ENCODE peak calls at places on chromosomes 2 and 18, in nine cellular contexts. D is AG09309, V is lower leg skin, E is pancreas, T is breast epithelium, M is body of pancreas, O is PC-3, F is MM.1S, K is brain microvascular endothelial cell. N is an unnamed sample.

GRCh38 chr2:233418052-233418760 is 63.9 kb downstream of the DGKD start:
- DNase-seq in M (no peak), T (no peak), D (no peak), K (no peak), O (peak), V (no peak), E (no peak), F (peak), N (no peak)

GRCh38 chr18:6648581-6648980 is 80.9 kb upstream of the ARHGAP28 start:
- DNase-seq in M (no peak), D (no peak), F (no peak), V (no peak), K (no peak), O (peak), T (no peak), E (no peak), N (no peak)

GRCh38 chr2:241842620-241843211 is 16.0 kb downstream of the PDCD1 start:
- DNase-seq in K (no peak), E (no peak), M (peak), T (no peak), O (no peak), V (peak), D (no peak), F (peak), N (no peak)

GRCh38 chr2:98205901-98206300 is 118.9 kb downstream of the VWA3B start:
- DNase-seq in K (no peak), E (no peak), T (no peak), F (no peak), V (no peak), D (no peak), M (no peak), O (no peak), N (no peak)

GRCh38 chr18:48850891-48851302 is 99.9 kb downstream of the SMAD7 start:
- DNase-seq in D (no peak), F (no peak), V (no peak), T (no peak), M (peak), O (no peak), E (no peak), K (peak), N (no peak)

GRCh38 chr18:25739356-25739755 is 351.1 kb downstream of the SS18 start:
- DNase-seq in F (no peak), V (no peak), E (no peak), M (no peak), T (no peak), K (no peak), D (no peak), O (no peak), N (no peak)

GRCh38 chr18:22103664-22104031 is 65.7 kb upstream of the GATA6 start:
- DNase-seq in T (no peak), K (no peak), O (no peak), D (no peak), V (no peak), M (no peak), E (no peak), F (no peak), N (no peak)

GRCh38 chr2:37582911-37583310 is 88.5 kb downstream of the CDC42EP3 start:
- DNase-seq in M (no peak), F (no peak), V (no peak), D (no peak), E (no peak), T (no peak), K (no peak), O (no peak), N (no peak)

GRCh38 chr2:217360781-217361485 is 501.1 kb upstream of the TNP1 start:
- DNase-seq in T (no peak), K (no peak), M (peak), F (no peak), E (no peak), O (peak), V (peak), D (peak), N (no peak)

GRCh38 chr2:186255823-186256222 is 230.2 kb upstream of the ZC3H15 start:
- DNase-seq in D (no peak), V (no peak), K (no peak), T (no peak), M (no peak), E (no peak), F (no peak), O (no peak), N (no peak)

GRCh38 chr2:145798419-145798818 is 1278.5 kb upstream of the ZEB2 start:
- DNase-seq in T (no peak), K (no peak), V (no peak), F (no peak), E (no peak), O (no peak), M (no peak), D (no peak), N (no peak)

GRCh38 chr2:19361325-19361990 is 3.0 kb upstream of the OSR1 start:
- DNase-seq in V (no peak), M (no peak), E (no peak), O (no peak), T (no peak), F (no peak), D (no peak), K (no peak), N (no peak)

GRCh38 chr2:236265675-236266074 is 1.5 kb upstream of the ASB18 start:
- DNase-seq in D (no peak), M (no peak), O (no peak), K (no peak), T (no peak), V (no peak), E (no peak), F (no peak), N (no peak)

GRCh38 chr2:129813404-129813803 is 166.1 kb upstream of the RAB6C start:
- DNase-seq in E (no peak), O (no peak), T (no peak), M (no peak), V (no peak), F (no peak), D (no peak), K (no peak), N (no peak)

GRCh38 chr18:47118986-47119385 is 31.3 kb downstream of the HDHD2 start:
- DNase-seq in T (no peak), F (no peak), M (no peak), K (no peak), V (no peak), O (no peak), E (no peak), D (peak), N (no peak)

GRCh38 chr2:52135235-52135634 is 1103.3 kb upstream of the NRXN1 start:
- DNase-seq in M (no peak), V (no peak), T (no peak), F (no peak), D (no peak), O (no peak), K (no peak), E (no peak), N (no peak)

GRCh38 chr2:181892795-181893435 is 1.4 kb downstream of the ITPRID2 start:
- DNase-seq in M (no peak), D (peak), F (no peak), O (peak), K (no peak), V (no peak), E (no peak), T (no peak), N (no peak)

GRCh38 chr18:50372743-50373142 is 2.1 kb upstream of the SKA1 start:
- DNase-seq in D (no peak), O (no peak), V (no peak), E (no peak), F (no peak), T (no peak), M (no peak), K (no peak), N (no peak)

GRCh38 chr18:77067315-77068061 is 65.1 kb downstream of the MBP start:
- DNase-seq in E (no peak), D (peak), F (no peak), V (peak), M (peak), O (peak), T (no peak), K (peak), N (peak)

GRCh38 chr2:160592401-160592800 is 98.8 kb upstream of the RBMS1 start:
- DNase-seq in D (no peak), E (no peak), F (no peak), M (no peak), K (no peak), V (no peak), O (no peak), T (no peak), N (no peak)

GRCh38 chr2:118801154-118801553 is 46.3 kb downstream of the EN1 start:
- DNase-seq in K (no peak), D (no peak), V (no peak), T (no peak), F (no peak), O (no peak), M (no peak), E (no peak), N (no peak)

GRCh38 chr2:189798312-189799029 is 14.2 kb downstream of the PMS1 start:
- DNase-seq in D (peak), O (peak), K (peak), E (no peak), M (peak), F (peak), V (no peak), T (no peak), N (no peak)

GRCh38 chr2:208983476-208983875 is 440.4 kb upstream of the MAP2 start:
- DNase-seq in E (no peak), O (no peak), V (no peak), F (no peak), K (no peak), M (peak), D (no peak), T (no peak), N (peak)

GRCh38 chr18:79434611-79435010 is 38.9 kb downstream of the NFATC1 start:
- DNase-seq in O (no peak), T (no peak), D (no peak), V (no peak), M (no peak), E (no peak), F (no peak), K (no peak), N (no peak)

GRCh38 chr2:191759650-191760049 is 81.7 kb downstream of the NABP1 start:
- DNase-seq in D (no peak), M (no peak), E (no peak), T (no peak), F (no peak), O (no peak), V (no peak), K (no peak), N (no peak)

GRCh38 chr2:222239945-222240675 is 58.7 kb downstream of the PAX3 start:
- DNase-seq in O (no peak), T (no peak), K (no peak), V (no peak), M (peak), E (no peak), D (no peak), F (no peak), N (no peak)

GRCh38 chr2:43225788-43226557 is 433 bp downstream of the ZFP36L2 start:
- DNase-seq in O (peak), V (no peak), T (peak), D (no peak), F (peak), M (peak), E (peak), K (peak), N (no peak)

GRCh38 chr18:12441475-12442035 is 33.8 kb downstream of the PRELID3A start:
- DNase-seq in T (no peak), K (no peak), O (no peak), V (no peak), E (no peak), M (no peak), F (no peak), D (no peak), N (no peak)

GRCh38 chr2:218128781-218129478 is 3.1 kb downstream of the CXCR2 start:
- DNase-seq in T (no peak), O (no peak), V (no peak), F (no peak), D (no peak), M (no peak), E (no peak), K (no peak), N (no peak)

GRCh38 chr18:56402872-56403516 is 235.4 kb downstream of the TXNL1 start:
- DNase-seq in F (no peak), E (no peak), O (peak), V (peak), T (no peak), D (peak), M (peak), K (peak), N (peak)

GRCh38 chr2:178415979-178416378 is 35.0 kb downstream of the PRKRA start:
- DNase-seq in E (no peak), K (no peak), F (no peak), T (no peak), M (no peak), V (no peak), O (no peak), D (no peak), N (no peak)

GRCh38 chr2:10980886-10981425 is 69.2 kb downstream of the KCNF1 start:
- DNase-seq in V (no peak), M (peak), E (no peak), K (no peak), F (no peak), O (no peak), D (no peak), T (no peak), N (no peak)

GRCh38 chr2:185393091-185393490 is 345.5 kb upstream of the FSIP2 start:
- DNase-seq in T (no peak), E (no peak), V (no peak), O (no peak), M (no peak), F (no peak), D (no peak), K (no peak), N (no peak)

GRCh38 chr2:134693359-134694330 is 25.2 kb downstream of the TMEM163 start:
- DNase-seq in E (no peak), F (no peak), O (no peak), D (no peak), V (no peak), M (no peak), K (no peak), T (no peak), N (no peak)

GRCh38 chr2:6958616-6959235 is 41.5 kb downstream of the RNF144A start:
- DNase-seq in O (peak), F (no peak), D (no peak), M (no peak), V (peak), T (no peak), E (no peak), K (no peak), N (no peak)

GRCh38 chr2:146527166-146527565 is 1317.7 kb upstream of the ACVR2A start:
- DNase-seq in V (no peak), E (no peak), F (no peak), M (no peak), D (peak), O (no peak), K (no peak), T (no peak), N (peak)

GRCh38 chr2:237073552-237073951 is 12.1 kb upstream of the COPS8 start:
- DNase-seq in V (no peak), D (no peak), M (no peak), F (no peak), K (peak), E (no peak), O (peak), T (no peak), N (no peak)

GRCh38 chr2:110891626-110892025 is 159.3 kb downstream of the ACOXL start:
- DNase-seq in T (no peak), V (no peak), F (no peak), D (no peak), M (no peak), K (no peak), E (no peak), O (no peak), N (no peak)

GRCh38 chr2:222805591-222806304 is 55.1 kb upstream of the ACSL3 start:
- DNase-seq in O (no peak), V (no peak), F (no peak), K (no peak), D (peak), T (peak), M (peak), E (no peak), N (no peak)

GRCh38 chr2:86584164-86584913 is 21.1 kb upstream of the CHMP3 start:
- DNase-seq in T (no peak), O (peak), M (no peak), V (no peak), E (no peak), K (peak), D (peak), F (peak), N (no peak)

DNA sequence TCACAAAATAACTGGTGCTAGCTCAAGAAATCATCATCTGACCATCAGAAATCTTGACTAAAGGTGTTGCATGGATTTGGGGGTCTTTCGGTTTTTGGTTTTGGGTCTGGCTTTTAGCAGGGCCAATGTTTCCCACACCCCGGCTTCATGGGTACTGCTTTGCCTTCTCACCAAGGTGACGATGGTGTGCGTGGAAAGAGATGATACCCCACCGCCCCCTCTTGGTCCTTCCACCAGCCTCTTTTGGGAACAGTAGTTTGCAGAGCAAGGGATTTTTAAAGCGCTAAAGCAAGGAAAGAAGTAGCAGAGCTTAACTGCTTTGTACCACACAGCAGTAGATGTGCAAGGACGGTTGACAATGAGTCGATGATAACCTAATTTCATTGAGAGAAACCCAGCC is 42.3 kb downstream of the BOLA3 start:
- DNase-seq in K (no peak), T (no peak), D (no peak), F (no peak), E (no peak), M (no peak), O (no peak), V (no peak), N (no peak)
- TF ChIP-seq CTCF in K (no peak), T (no peak), D (no peak), F (no peak), E (no peak), M (no peak), O (no peak), V (no peak), N (no peak)

DNA sequence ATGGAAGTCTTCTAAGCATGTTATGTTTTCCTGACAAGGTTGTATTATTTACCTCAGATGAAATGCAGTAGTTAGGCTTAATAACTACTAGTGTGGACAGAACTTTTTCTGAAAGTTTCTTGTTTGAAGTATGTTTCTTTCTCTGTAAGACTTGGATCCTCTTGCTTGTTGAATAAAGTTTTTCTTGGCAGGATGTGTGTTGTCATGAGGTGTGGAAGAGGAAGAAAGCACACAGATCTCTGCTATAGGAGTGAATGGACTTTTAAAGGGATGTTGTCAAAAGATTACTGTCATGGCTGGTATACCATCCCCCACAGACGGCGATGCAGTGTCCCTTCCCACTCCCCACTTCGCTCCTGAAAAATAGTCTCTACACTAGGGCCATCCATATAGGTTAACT is 2.6 kb downstream of the CAB39 start:
- DNase-seq in D (no peak), F (no peak), O (no peak), E (no peak), M (no peak), V (no peak), K (no peak), T (no peak), N (no peak)
- H3K4me3 ChIP-seq in D (no peak), F (peak), O (peak), E (no peak), M (no peak), V (no peak), K (no peak), T (no peak), N (no peak)

GRCh38 chr2:112712465-112712864 is 8.4 kb upstream of the NT5DC4 start:
- DNase-seq in D (no peak), K (no peak), M (no peak), E (no peak), V (no peak), T (no peak), O (no peak), F (no peak), N (no peak)

GRCh38 chr2:112713926-112714325 is 6.9 kb upstream of the NT5DC4 start:
- DNase-seq in T (no peak), F (no peak), D (no peak), K (no peak), O (no peak), M (no peak), E (no peak), V (no peak), N (no peak)

GRCh38 chr2:112714331-112714730 is 6.5 kb upstream of the NT5DC4 start:
- DNase-seq in F (no peak), V (no peak), M (no peak), E (no peak), T (no peak), O (no peak), D (no peak), K (no peak), N (no peak)

GRCh38 chr2:112713585-112713925 is 7.3 kb upstream of the NT5DC4 start:
- DNase-seq in E (no peak), D (no peak), O (no peak), M (no peak), T (no peak), V (no peak), K (no peak), F (no peak), N (no peak)

GRCh38 chr2:112712903-112713584 is 7.8 kb upstream of the NT5DC4 start:
- DNase-seq in M (no peak), T (no peak), O (peak), F (no peak), D (no peak), K (peak), E (no peak), V (no peak), N (no peak)
- TF ChIP-seq CTCF in M (no peak), T (no peak), O (no peak), F (no peak), D (no peak), K (no peak), E (no peak), V (no peak), N (no peak)

GRCh38 chr2:215870986-215871385 is 142.4 kb downstream of the MREG start:
- DNase-seq in K (no peak), T (no peak), D (no peak), F (no peak), E (no peak), O (peak), M (no peak), V (no peak), N (no peak)
- H3K4me3 ChIP-seq in K (no peak), T (no peak), D (no peak), F (no peak), E (no peak), O (no peak), M (no peak), V (no peak), N (no peak)

GRCh38 chr2:187271825-187272224 is 176.2 kb downstream of the CALCRL start:
- DNase-seq in F (no peak), M (no peak), O (no peak), T (no peak), V (no peak), D (no peak), K (no peak), E (no peak), N (no peak)
- TF ChIP-seq CTCF in F (no peak), M (no peak), O (peak), T (no peak), V (no peak), D (no peak), K (no peak), E (no peak), N (no peak)

DNA sequence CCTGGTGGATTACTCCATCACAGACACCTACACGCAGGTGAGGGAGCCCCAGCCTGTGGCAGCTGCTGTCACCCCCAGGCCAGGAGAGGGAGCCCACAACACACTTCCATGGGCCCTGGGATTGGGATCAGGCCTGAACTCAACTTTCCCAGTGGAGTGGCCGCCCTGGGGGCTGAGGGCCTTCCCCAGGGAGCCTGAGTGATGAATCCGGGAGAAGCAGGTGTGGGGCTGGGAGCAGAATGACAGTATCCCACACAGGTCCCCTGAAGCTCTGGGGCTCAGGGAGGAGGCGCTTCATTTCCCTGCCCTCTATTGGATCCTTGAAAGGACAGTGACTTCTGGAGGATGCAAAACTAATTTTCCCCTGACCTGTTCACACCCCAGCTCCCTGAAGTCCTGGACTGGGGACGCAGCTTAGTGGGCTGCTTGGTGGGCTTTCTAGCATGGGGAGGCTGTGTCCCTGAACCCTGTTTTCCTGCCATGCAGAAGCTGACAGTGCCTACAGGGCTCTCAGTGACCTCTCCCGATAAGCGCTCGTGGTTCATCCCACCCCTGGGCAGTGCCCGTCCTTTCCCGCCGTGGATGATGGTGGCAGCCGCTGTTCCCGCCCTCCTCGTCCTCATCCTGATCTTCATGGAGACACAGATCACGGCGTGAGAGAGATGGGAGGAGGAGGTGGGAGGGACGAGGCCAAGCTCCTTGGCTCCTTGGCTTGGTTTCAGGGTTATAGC is 11.0 kb downstream of the SLC4A3 start:
- DNase-seq in F (no peak), O (peak), T (no peak), V (no peak), M (no peak), D (no peak), E (no peak), K (no peak), N (no peak)
- H3K4me3 ChIP-seq in F (no peak), O (no peak), T (no peak), V (no peak), M (no peak), D (no peak), E (no peak), K (no peak), N (no peak)